ENCODE peak calls at places on chromosomes 3 and 15, in four cellular contexts. S is IMR-90, E is H1, G is HepG2. C is an unnamed sample.

GRCh38 chr15:55552461-55552860 is 35.7 kb downstream of the PYGO1 start:
- DNase-seq in S (no peak), E (no peak), G (no peak), C (no peak)

GRCh38 chr15:98548172-98548971 is 100.0 kb upstream of the IGF1R start:
- DNase-seq in S (peak), E (peak), G (no peak), C (peak)

GRCh38 chr3:66372681-66373350 is 128.0 kb downstream of the LRIG1 start:
- DNase-seq in S (peak), E (peak), G (peak), C (no peak)

GRCh38 chr15:71508081-71508682 is 302.2 kb upstream of the NR2E3 start:
- DNase-seq in S (no peak), E (no peak), G (no peak), C (peak)

GRCh38 chr3:101142160-101142559 is 148.9 kb upstream of the ABI3BP start:
- DNase-seq in S (no peak), E (no peak), G (no peak), C (no peak)

GRCh38 chr3:182258538-182259177 is 534.6 kb upstream of the ATP11B start:
- DNase-seq in S (no peak), E (no peak), G (peak), C (no peak)

GRCh38 chr3:54785976-54786375 is 141.9 kb downstream of the LRTM1 start:
- DNase-seq in S (no peak), E (no peak), G (no peak), C (no peak)

GRCh38 chr15:88900309-88900981 is 5.1 kb upstream of the HAPLN3 start:
- DNase-seq in S (peak), E (no peak), G (no peak), C (no peak)

GRCh38 chr3:39933986-39934693 is 124.7 kb downstream of the MYRIP start:
- DNase-seq in S (no peak), E (no peak), G (no peak), C (no peak)

GRCh38 chr15:22786868-22787698 is 639 bp downstream of the NIPA1 start:
- DNase-seq in S (no peak), E (no peak), G (peak), C (no peak)

GRCh38 chr3:84125760-84126159 is 833.0 kb upstream of the CADM2 start:
- DNase-seq in S (no peak), E (no peak), G (no peak), C (no peak)

GRCh38 chr3:37221407-37221806 is 47.0 kb upstream of the LRRFIP2 start:
- DNase-seq in S (peak), E (no peak), G (peak), C (peak)

GRCh38 chr15:42608110-42608531 is 32.7 kb downstream of the STARD9 start:
- DNase-seq in S (no peak), E (no peak), G (no peak), C (no peak)

GRCh38 chr15:92011611-92012367 is 158.3 kb downstream of the SLCO3A1 start:
- DNase-seq in S (no peak), E (peak), G (no peak), C (peak)

GRCh38 chr15:38828031-38828532 is 263.5 kb upstream of the RASGRP1 start:
- DNase-seq in S (peak), E (no peak), G (no peak), C (no peak)

GRCh38 chr3:171374661-171375285 is 85.4 kb downstream of the TNIK start:
- DNase-seq in S (peak), E (no peak), G (no peak), C (no peak)

GRCh38 chr15:29401644-29402043 is 132.0 kb upstream of the NSMCE3 start:
- DNase-seq in S (no peak), E (no peak), G (no peak), C (no peak)

GRCh38 chr15:96333194-96334016 is 2.9 kb downstream of the NR2F2 start:
- DNase-seq in S (no peak), E (no peak), G (no peak), C (no peak)

GRCh38 chr15:67188551-67189218 is 65.8 kb downstream of the AAGAB start:
- DNase-seq in S (peak), E (no peak), G (no peak), C (no peak)

GRCh38 chr15:100973351-100974034 is 54.3 kb downstream of the LRRK1 start:
- DNase-seq in S (no peak), E (no peak), G (no peak), C (no peak)

GRCh38 chr15:100947760-100948429 is 28.7 kb downstream of the LRRK1 start:
- DNase-seq in S (peak), E (no peak), G (no peak), C (no peak)

GRCh38 chr15:101187820-101188516 is 63.9 kb downstream of the CHSY1 start:
- DNase-seq in S (peak), E (no peak), G (no peak), C (no peak)

GRCh38 chr15:98725874-98726273 is 77.5 kb downstream of the IGF1R start:
- DNase-seq in S (no peak), E (no peak), G (no peak), C (no peak)

GRCh38 chr3:14871456-14872200 is 52.9 kb downstream of the FGD5 start:
- DNase-seq in S (no peak), E (no peak), G (no peak), C (no peak)

GRCh38 chr3:158508481-158508880 is 62.5 kb upstream of the MLF1 start:
- DNase-seq in S (peak), E (no peak), G (no peak), C (no peak)

GRCh38 chr3:8871306-8871705 is 92.0 kb downstream of the RAD18 start:
- DNase-seq in S (no peak), E (no peak), G (no peak), C (no peak)

GRCh38 chr15:61654004-61654740 is 406.1 kb downstream of the VPS13C start:
- DNase-seq in S (no peak), E (no peak), G (no peak), C (no peak)

GRCh38 chr3:27487383-27487782 is 3.2 kb upstream of the SLC4A7 start:
- DNase-seq in S (peak), E (no peak), G (no peak), C (no peak)

GRCh38 chr3:66407281-66408218 is 93.3 kb downstream of the LRIG1 start:
- DNase-seq in S (peak), E (peak), G (peak), C (peak)

GRCh38 chr3:184022323-184022722 is 4.6 kb upstream of the ABCC5 start:
- DNase-seq in S (no peak), E (no peak), G (no peak), C (no peak)

GRCh38 chr3:147200545-147200944 is 205.8 kb downstream of the ZIC4 start:
- DNase-seq in S (peak), E (no peak), G (no peak), C (no peak)

GRCh38 chr15:73926191-73927002 is at the start of gene LOXL1:
- DNase-seq in S (peak), E (no peak), G (peak), C (no peak)

GRCh38 chr15:40510201-40510600 is 39.4 kb downstream of the CHST14 start:
- DNase-seq in S (no peak), E (no peak), G (no peak), C (no peak)

DNA sequence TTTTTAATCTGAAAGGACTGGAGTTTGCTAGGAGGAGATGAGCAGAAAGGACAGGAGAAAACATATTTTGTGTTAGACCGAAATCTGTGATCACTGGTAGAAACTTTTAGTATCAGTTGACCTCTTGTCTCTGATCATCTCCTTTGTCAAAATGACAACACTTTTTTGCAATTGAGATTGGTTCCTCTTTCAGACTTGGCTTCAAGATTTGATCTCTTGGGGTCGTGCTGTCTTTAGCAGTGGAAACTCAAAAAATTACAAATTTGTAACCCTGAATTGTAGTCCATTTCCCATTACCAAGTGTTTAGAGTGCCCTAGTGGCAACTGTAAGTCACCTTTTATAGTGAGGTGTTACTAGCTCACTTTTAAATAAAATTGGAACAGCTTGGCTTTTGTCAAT is 107.4 kb downstream of the KLHL25 start:
- DNase-seq in S (no peak), E (no peak), G (no peak), C (no peak)
- H3K9ac ChIP-seq in S (no peak), E (no peak), G (no peak), C (no peak)

GRCh38 chr3:10519236-10519635 is 13.8 kb upstream of the ATP2B2 start:
- DNase-seq in S (no peak), E (no peak), G (no peak), C (no peak)

GRCh38 chr3:10517616-10518015 is 12.2 kb upstream of the ATP2B2 start:
- DNase-seq in S (no peak), E (no peak), G (no peak), C (no peak)

GRCh38 chr3:10516835-10517465 is 11.6 kb upstream of the ATP2B2 start:
- DNase-seq in S (no peak), E (no peak), G (no peak), C (no peak)

GRCh38 chr3:10520118-10520517 is 14.7 kb upstream of the ATP2B2 start:
- DNase-seq in S (no peak), E (no peak), G (no peak), C (no peak)

GRCh38 chr3:10518506-10519150 is 13.2 kb upstream of the ATP2B2 start:
- DNase-seq in S (peak), E (no peak), G (no peak), C (no peak)
- H2AFZ ChIP-seq in S (peak), E (no peak), G (no peak), C (no peak)

GRCh38 chr3:4977001-4977888 is 2.0 kb upstream of the BHLHE40 start:
- DNase-seq in S (peak), E (no peak), G (peak), C (no peak)
- TF ChIP-seq CTCF in S (no peak), E (no peak), G (peak), C (no peak)

GRCh38 chr3:195171093-195171873 is 99.7 kb downstream of the XXYLT1 start:
- DNase-seq in S (no peak), E (no peak), G (no peak), C (no peak)
- H3K9ac ChIP-seq in S (no peak), E (no peak), G (no peak), C (no peak)

GRCh38 chr3:112699436-112699978 is 58.6 kb upstream of the CCDC80 start:
- DNase-seq in S (peak), E (no peak), G (no peak), C (peak)
- H2AFZ ChIP-seq in S (peak), E (no peak), G (no peak), C (peak)

GRCh38 chr3:136818851-136819783 is at the start of gene SLC35G2:
- DNase-seq in S (peak), E (no peak), G (peak), C (no peak)
- TF ChIP-seq CTCF in S (peak), E (no peak), G (peak), C (no peak)

GRCh38 chr15:57215371-57215770 is 160.9 kb upstream of the CGNL1 start:
- DNase-seq in S (peak), E (no peak), G (no peak), C (no peak)
- H3K9ac ChIP-seq in S (peak), E (no peak), G (no peak), C (no peak)

DNA sequence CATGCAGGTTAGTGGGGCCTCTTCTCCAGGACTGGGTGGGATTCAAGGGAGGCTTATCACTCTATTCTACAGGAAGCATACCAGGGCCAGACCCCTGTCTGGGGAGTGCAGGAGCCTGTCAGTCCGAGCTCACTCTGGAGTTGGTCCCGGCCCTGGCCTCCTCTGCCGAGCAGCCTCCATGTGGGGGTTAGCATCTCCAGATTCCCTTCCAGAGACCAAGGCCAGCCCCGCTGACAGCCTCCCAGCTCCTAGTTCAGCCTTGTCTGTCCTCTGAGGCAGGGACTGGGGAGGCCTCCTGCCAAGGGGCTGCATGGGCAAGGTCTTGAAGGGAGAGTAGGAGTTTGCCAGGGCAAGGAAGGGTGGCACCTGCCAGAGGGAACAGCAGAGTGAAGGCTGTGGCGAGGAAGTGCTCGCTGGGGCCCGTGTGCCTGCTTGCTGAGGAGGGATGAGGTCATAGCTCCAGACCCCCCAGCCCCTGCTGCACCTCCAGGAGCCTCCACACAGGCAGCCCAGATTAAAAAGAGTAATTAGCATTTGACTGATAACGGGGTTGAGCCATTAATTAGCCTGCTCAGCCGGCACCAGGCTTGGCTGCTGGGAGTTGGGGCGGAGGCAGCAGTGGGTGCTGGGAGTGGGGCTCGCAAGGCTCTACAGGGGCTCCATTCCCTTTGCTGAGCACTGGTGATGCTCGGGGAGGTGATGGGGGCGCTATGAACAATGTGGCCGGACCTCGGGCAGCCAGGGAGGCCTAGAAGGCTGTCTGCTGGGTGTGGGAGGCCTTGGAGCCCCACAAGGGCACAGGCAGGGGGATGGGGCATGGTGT is 54.3 kb downstream of the DNAJB8 start:
- DNase-seq in S (no peak), E (no peak), G (no peak), C (no peak)
- H2AFZ ChIP-seq in S (no peak), E (no peak), G (no peak), C (no peak)

DNA sequence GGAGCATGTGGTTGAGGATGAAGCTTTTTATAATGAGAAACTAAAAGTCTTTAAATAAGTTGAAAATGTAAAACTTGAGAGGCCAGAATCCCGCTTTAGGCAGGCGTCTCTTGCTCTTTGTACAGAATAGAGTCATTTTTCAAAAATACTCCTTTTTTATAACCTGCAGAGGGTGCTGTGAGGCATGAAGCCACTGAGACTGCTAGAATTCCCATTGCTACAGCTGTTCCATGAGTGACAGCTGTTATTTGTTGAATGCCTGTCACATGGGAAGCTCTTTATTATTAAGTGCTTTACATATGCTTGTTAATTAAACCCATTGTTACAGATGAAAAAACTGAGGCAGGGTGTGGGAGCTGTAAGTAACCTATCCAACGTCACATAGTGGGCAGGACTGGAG is 18.5 kb downstream of the MINAR1 start:
- DNase-seq in S (no peak), E (no peak), G (peak), C (no peak)
- TF ChIP-seq CTCF in S (peak), E (peak), G (peak), C (peak)